ENCODE peak calls at places on chromosomes 5 and 9, in five cellular contexts. Z is HL-60, O is stomach, F is tibial artery, B is fibroblast of the aortic adventitia. D is an unnamed sample.

GRCh38 chr9:136326061-136326776 is 1.1 kb upstream of the GPSM1 start:
- DNase-seq in Z (no peak), O (no peak), F (no peak), B (peak; percentile 79), D (no peak)

GRCh38 chr5:171855265-171855664 is 69.6 kb downstream of the SMIM23 start:
- DNase-seq in Z (no peak), O (no peak), F (no peak), B (no peak), D (no peak)

GRCh38 chr9:91781906-91782305 is 168.1 kb downstream of the ROR2 start:
- DNase-seq in Z (no peak), O (no peak), F (no peak), B (no peak), D (no peak)

GRCh38 chr9:90365646-90366045 is 277.0 kb downstream of the DIRAS2 start:
- DNase-seq in Z (no peak), O (no peak), F (no peak), B (no peak), D (no peak)

GRCh38 chr9:77424993-77425392 is 223.1 kb downstream of the GNA14 start:
- DNase-seq in Z (no peak), O (no peak), F (no peak), B (no peak), D (no peak)

GRCh38 chr5:14223372-14223771 is 80.2 kb downstream of the TRIO start:
- DNase-seq in Z (no peak), O (no peak), F (no peak), B (no peak), D (no peak)

GRCh38 chr9:8346291-8346690 is 546.7 kb upstream of the DMAC1 start:
- DNase-seq in Z (no peak), O (no peak), F (no peak), B (peak; percentile 67), D (no peak)

GRCh38 chr5:113226337-113226736 is 208.5 kb downstream of the TSSK1B start:
- DNase-seq in Z (no peak), O (no peak), F (no peak), B (no peak), D (no peak)

GRCh38 chr5:32767948-32768427 is 56.9 kb downstream of the NPR3 start:
- DNase-seq in Z (no peak), O (no peak), F (peak; percentile 87), B (peak; percentile 89), D (no peak)

GRCh38 chr9:95167998-95168397 is 149.5 kb downstream of the FANCC start:
- DNase-seq in Z (peak; percentile 61), O (peak; percentile 60), F (no peak), B (peak; percentile 96), D (peak; percentile 44)

GRCh38 chr5:59146729-59147128 is 563.9 kb downstream of the RAB3C start:
- DNase-seq in Z (no peak), O (no peak), F (no peak), B (no peak), D (no peak)

GRCh38 chr5:151106509-151106908 is 25.7 kb upstream of the TNIP1 start:
- DNase-seq in Z (no peak), O (no peak), F (no peak), B (no peak), D (no peak)

GRCh38 chr9:136671646-136672430 is 9.1 kb downstream of the EGFL7 start:
- DNase-seq in Z (peak; percentile 44), O (no peak), F (no peak), B (no peak), D (no peak)

GRCh38 chr9:107905313-107906027 is 415.9 kb upstream of the KLF4 start:
- DNase-seq in Z (no peak), O (no peak), F (no peak), B (peak; percentile 45), D (no peak)

GRCh38 chr9:277595-278330 is 63.1 kb downstream of the DOCK8 start:
- DNase-seq in Z (no peak), O (no peak), F (no peak), B (no peak), D (no peak)

GRCh38 chr9:34563262-34563661 is 26.3 kb downstream of the CNTFR start:
- DNase-seq in Z (no peak), O (no peak), F (no peak), B (no peak), D (no peak)

GRCh38 chr9:34562136-34562745 is 27.3 kb downstream of the CNTFR start:
- DNase-seq in Z (peak; percentile 9), O (no peak), F (no peak), B (no peak), D (no peak)

GRCh38 chr9:34566191-34566849 is 23.2 kb downstream of the CNTFR start:
- DNase-seq in Z (no peak), O (no peak), F (no peak), B (no peak), D (no peak)

GRCh38 chr9:34566972-34567371 is 22.6 kb downstream of the CNTFR start:
- DNase-seq in Z (no peak), O (no peak), F (no peak), B (no peak), D (no peak)

DNA sequence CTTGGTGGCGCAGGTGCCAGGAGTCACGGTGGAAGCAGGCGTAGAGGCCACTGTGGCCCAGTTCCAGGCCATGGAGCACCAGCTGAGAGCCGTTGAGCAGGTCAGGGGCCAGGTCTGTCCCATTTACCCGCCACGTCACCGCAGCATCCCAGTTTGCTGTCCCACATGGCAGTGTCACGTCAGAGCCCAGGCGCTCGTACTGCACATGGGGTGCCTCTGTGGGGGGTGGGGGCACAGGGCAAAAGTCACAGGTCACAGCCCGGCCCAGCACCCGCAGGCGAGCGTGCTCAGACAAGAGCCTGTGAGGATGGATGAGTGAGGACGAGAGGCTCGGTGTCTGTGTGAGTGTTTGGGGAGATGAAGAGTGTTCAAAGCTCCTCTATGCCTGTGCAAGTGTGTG is 24.9 kb downstream of the CNTFR start:
- DNase-seq in Z (no peak), O (no peak), F (no peak), B (no peak), D (no peak)
- H3K4me3 ChIP-seq in Z (no peak overlapping the region), O (no peak overlapping the region), F (no peak overlapping the region), B (no peak overlapping the region), D (no peak overlapping the region)

DNA sequence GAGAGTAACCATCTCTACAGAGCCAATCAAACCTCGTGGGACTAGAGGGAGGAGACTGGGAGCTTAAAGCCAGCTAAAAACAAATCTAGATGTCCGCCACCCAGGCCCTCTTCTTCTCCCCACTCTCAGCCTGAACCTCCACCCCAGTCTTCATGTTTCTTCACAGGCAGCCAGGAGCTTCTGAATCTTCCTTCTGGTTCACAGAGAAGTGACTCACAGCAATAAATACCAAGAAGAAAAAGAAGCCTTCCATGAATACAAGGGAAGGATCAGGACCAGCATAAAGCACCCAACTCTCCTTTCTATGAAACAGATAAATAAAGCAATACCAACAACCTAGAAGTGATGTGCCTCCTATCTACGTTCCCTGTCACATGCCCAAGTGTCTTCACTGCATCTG is 103.3 kb upstream of the SLIT3 start:
- DNase-seq in Z (no peak), O (no peak), F (no peak), B (no peak), D (no peak)
- TF ChIP-seq CTCF in Z (no peak), O (no peak), F (no peak), B (no peak), D (no peak)

DNA sequence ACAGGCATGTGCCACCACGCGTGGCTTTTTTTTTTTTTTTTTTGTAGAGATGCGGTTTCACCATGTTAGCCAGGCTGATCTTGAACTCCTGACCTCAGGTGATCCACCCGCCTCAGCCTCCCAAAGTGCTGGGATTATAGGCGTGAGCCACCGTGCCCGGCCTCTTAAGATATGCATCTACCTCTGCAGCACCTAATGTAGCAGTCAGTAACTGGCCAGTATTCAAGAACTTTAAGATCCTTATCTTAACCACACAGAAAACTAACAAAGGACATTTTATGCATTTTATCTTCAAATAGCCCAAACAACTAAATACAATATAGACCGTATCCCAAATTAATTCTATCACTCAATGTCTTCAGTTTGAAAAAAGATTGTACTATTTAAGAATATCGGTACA is 618.7 kb downstream of the TLE1 start:
- DNase-seq in Z (no peak), O (no peak), F (no peak), B (no peak), D (no peak)
- H3K4me3 ChIP-seq in Z (no peak overlapping the region), O (no peak overlapping the region), F (no peak overlapping the region), B (no peak overlapping the region), D (no peak overlapping the region)

DNA sequence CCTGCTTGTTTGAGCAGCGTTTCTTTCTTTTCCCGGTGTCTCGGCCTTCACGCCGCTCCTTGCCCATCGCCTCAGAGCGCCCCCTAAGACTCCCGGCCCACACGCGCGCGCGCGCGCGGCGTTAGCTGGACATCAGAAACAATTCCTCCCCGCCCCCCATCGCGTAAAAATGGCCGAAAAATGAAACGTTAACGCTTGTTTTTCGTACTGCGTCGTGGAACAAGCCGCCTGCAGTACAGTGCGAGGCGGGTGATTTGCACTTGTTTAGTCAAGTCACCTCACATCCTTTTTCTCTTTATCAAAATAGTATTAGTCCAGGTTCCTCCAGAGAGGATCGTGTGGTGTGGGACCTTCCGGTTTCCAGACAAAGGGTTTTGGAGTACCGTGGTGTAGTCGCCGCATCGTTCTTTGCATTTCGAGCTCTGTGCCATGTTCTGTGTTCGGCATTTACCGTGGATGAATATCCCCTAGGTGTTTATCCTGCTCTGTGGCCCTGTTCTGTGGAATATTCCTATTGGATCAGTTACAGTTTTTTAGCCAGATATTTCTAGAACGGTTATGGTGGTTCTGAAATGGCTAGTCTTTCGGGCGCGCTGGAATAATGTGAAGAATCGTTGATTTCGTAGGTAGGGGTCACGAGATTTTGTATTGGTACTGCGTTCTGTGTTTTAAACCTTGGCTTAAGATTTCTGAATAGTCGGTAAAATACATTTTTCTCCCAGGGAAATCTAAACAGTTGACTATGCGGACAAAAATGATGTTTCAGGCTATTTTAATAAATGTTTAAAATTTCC is 1.0 kb downstream of the MATR3 start:
- DNase-seq in Z (peak; percentile 41), O (peak; percentile 68), F (peak; percentile 88), B (peak; percentile 77), D (no peak)
- TF ChIP-seq CTCF in Z (no peak), O (no peak), F (no peak), B (peak; percentile 38), D (peak; percentile 24)

GRCh38 chr5:174725991-174726601 is 1.7 kb downstream of the MSX2 start:
- DNase-seq in Z (no peak), O (no peak), F (no peak), B (no peak), D (no peak)
- H3K4me3 ChIP-seq in Z (no peak overlapping the region), O (no peak overlapping the region), F (no peak overlapping the region), B (no peak overlapping the region), D (no peak overlapping the region)